ENCODE peak calls at places on chromosomes 2 and 18, in nine cellular contexts. One of them, this sample, is unnamed.
A peak's percentile ranks its signal among the peaks of the same experiment; 100 is the strongest.

GRCh38 chr2:29322011-29322410 is 206.8 kb downstream of the CLIP4 start:
- DNase-seq in HL-60: no peak
- DNase-seq in HepG2: no peak
- DNase-seq in A549: no peak
- DNase-seq in K562: no peak
- DNase-seq in GM12878: no peak
- DNase-seq in Panc1: no peak
- DNase-seq in SK-N-SH: no peak
- DNase-seq in GM23338: no peak
- DNase-seq in this sample: no peak

GRCh38 chr2:73297151-73297559 is 3.8 kb upstream of the EGR4 start:
- DNase-seq in HL-60: no peak
- DNase-seq in A549: no peak
- DNase-seq in SK-N-SH: peak; percentile 65
- DNase-seq in Panc1: no peak
- DNase-seq in GM12878: no peak
- DNase-seq in K562: no peak
- DNase-seq in GM23338: peak; percentile 32
- DNase-seq in HepG2: no peak
- DNase-seq in this sample: no peak

GRCh38 chr2:30276455-30276911 is 45.1 kb downstream of the LBH start:
- DNase-seq in GM23338: no peak
- DNase-seq in Panc1: no peak
- DNase-seq in K562: no peak
- DNase-seq in HepG2: no peak
- DNase-seq in GM12878: no peak
- DNase-seq in HL-60: no peak
- DNase-seq in A549: no peak
- DNase-seq in SK-N-SH: no peak
- DNase-seq in this sample: no peak

GRCh38 chr2:6930913-6931312 is 13.7 kb downstream of the RNF144A start:
- DNase-seq in Panc1: no peak
- DNase-seq in K562: no peak
- DNase-seq in A549: no peak
- DNase-seq in HL-60: no peak
- DNase-seq in SK-N-SH: no peak
- DNase-seq in GM23338: no peak
- DNase-seq in GM12878: no peak
- DNase-seq in HepG2: no peak
- DNase-seq in this sample: no peak

GRCh38 chr2:11683486-11683885 is 13.5 kb upstream of the NTSR2 start:
- DNase-seq in K562: no peak
- DNase-seq in A549: no peak
- DNase-seq in HepG2: no peak
- DNase-seq in GM12878: no peak
- DNase-seq in SK-N-SH: no peak
- DNase-seq in GM23338: peak; percentile 82
- DNase-seq in HL-60: no peak
- DNase-seq in Panc1: no peak
- DNase-seq in this sample: no peak

GRCh38 chr2:121191191-121192170 is 93.5 kb downstream of the TFCP2L1 start:
- DNase-seq in SK-N-SH: no peak
- DNase-seq in GM12878: no peak
- DNase-seq in K562: peak; percentile 15
- DNase-seq in HepG2: no peak
- DNase-seq in Panc1: no peak
- DNase-seq in HL-60: no peak
- DNase-seq in GM23338: no peak
- DNase-seq in A549: no peak
- DNase-seq in this sample: no peak

GRCh38 chr2:19073522-19073921 is 284.9 kb downstream of the OSR1 start:
- DNase-seq in K562: no peak
- DNase-seq in SK-N-SH: no peak
- DNase-seq in Panc1: no peak
- DNase-seq in GM23338: peak; percentile 41
- DNase-seq in A549: peak; percentile 59
- DNase-seq in HL-60: no peak
- DNase-seq in GM12878: no peak
- DNase-seq in HepG2: peak; percentile 51
- DNase-seq in this sample: peak; percentile 61

GRCh38 chr2:128685841-128686497 is 367.3 kb upstream of the HS6ST1 start:
- DNase-seq in HL-60: no peak
- DNase-seq in Panc1: no peak
- DNase-seq in K562: no peak
- DNase-seq in GM23338: no peak
- DNase-seq in A549: no peak
- DNase-seq in SK-N-SH: no peak
- DNase-seq in HepG2: no peak
- DNase-seq in GM12878: no peak
- DNase-seq in this sample: no peak

GRCh38 chr2:39492095-39492590 is 55.1 kb upstream of the MAP4K3 start:
- DNase-seq in K562: peak; percentile 58
- DNase-seq in GM12878: peak; percentile 91
- DNase-seq in Panc1: peak; percentile 96
- DNase-seq in GM23338: no peak
- DNase-seq in SK-N-SH: no peak
- DNase-seq in A549: peak; percentile 62
- DNase-seq in HepG2: peak; percentile 94
- DNase-seq in HL-60: peak; percentile 67
- DNase-seq in this sample: no peak

GRCh38 chr2:162316590-162316989 is 1.9 kb downstream of the IFIH1 start:
- DNase-seq in HepG2: no peak
- DNase-seq in GM23338: no peak
- DNase-seq in HL-60: no peak
- DNase-seq in K562: no peak
- DNase-seq in Panc1: no peak
- DNase-seq in GM12878: no peak
- DNase-seq in A549: no peak
- DNase-seq in SK-N-SH: no peak
- DNase-seq in this sample: no peak

GRCh38 chr18:32317651-32318050 is 127.8 kb downstream of the MEP1B start:
- DNase-seq in GM12878: no peak
- DNase-seq in HepG2: no peak
- DNase-seq in A549: no peak
- DNase-seq in HL-60: no peak
- DNase-seq in K562: no peak
- DNase-seq in GM23338: no peak
- DNase-seq in Panc1: no peak
- DNase-seq in SK-N-SH: no peak
- DNase-seq in this sample: no peak

GRCh38 chr2:41061371-41061770 is 609.5 kb upstream of the SLC8A1 start:
- DNase-seq in HL-60: no peak
- DNase-seq in GM12878: no peak
- DNase-seq in HepG2: no peak
- DNase-seq in GM23338: no peak
- DNase-seq in A549: no peak
- DNase-seq in Panc1: no peak
- DNase-seq in SK-N-SH: no peak
- DNase-seq in K562: no peak
- DNase-seq in this sample: no peak

GRCh38 chr2:12718662-12719399 is 2.1 kb downstream of the TRIB2 start:
- DNase-seq in A549: no peak
- DNase-seq in HL-60: no peak
- DNase-seq in GM23338: peak; percentile 75
- DNase-seq in Panc1: no peak
- DNase-seq in K562: peak; percentile 18
- DNase-seq in GM12878: no peak
- DNase-seq in SK-N-SH: peak; percentile 50
- DNase-seq in HepG2: no peak
- DNase-seq in this sample: no peak
- TF ChIP-seq REST in A549: no peak
- TF ChIP-seq REST in HL-60: no peak
- TF ChIP-seq REST in GM23338: no peak
- TF ChIP-seq REST in Panc1: no peak
- TF ChIP-seq REST in K562: no peak
- TF ChIP-seq REST in GM12878: no peak
- TF ChIP-seq REST in SK-N-SH: no peak
- TF ChIP-seq REST in HepG2: no peak
- TF ChIP-seq REST in this sample: no peak

DNA sequence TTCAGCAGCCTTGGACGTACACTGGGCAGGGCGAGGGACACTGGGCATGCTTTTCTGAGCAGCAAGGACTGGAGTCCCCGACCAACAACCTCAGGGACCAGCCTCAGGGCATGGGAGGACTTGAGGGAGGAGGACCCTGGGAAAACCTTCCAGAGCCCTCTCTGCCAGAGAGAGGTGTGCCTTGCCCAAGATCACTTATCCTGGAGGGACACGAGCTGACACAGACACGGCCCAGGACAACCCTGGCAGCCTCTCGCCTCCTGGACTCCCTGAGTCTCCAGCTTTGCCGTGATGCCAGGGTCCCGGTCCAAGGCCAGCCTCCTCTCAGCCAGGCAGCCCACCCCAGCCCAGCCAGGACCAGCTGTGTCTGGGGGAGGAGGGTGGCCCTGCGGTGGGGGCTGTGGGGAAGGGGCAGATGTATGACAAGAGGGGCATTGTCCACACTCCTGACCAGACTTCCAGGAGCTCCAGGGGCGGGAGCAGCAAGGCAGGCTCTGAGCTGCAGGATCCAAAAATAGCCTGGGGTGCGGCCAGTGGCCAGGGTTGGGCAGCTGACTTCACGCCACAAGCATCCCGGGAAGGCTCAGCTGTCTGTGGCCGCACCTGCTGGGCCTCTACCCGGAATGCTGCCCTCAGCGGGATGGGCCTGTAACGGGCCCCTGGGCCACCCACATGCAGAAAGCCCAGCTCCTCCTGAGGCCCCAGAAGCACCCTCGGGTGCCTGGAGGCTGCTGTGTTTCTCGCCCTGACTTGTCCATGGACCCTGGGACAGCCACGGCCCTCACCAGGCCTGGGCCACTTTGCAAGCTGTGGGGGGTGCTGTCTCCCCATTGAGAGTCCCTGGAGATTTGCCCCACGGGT is 65.5 kb upstream of the GPC1 start:
- DNase-seq in HL-60: no peak
- DNase-seq in HepG2: peak; percentile 35
- DNase-seq in Panc1: no peak
- DNase-seq in GM23338: no peak
- DNase-seq in SK-N-SH: no peak
- DNase-seq in GM12878: no peak
- DNase-seq in K562: no peak
- DNase-seq in A549: peak; percentile 95
- DNase-seq in this sample: peak; percentile 64
- TF ChIP-seq REST in HL-60: no peak
- TF ChIP-seq REST in HepG2: no peak
- TF ChIP-seq REST in Panc1: no peak
- TF ChIP-seq REST in GM23338: no peak
- TF ChIP-seq REST in SK-N-SH: no peak
- TF ChIP-seq REST in GM12878: no peak
- TF ChIP-seq REST in K562: no peak
- TF ChIP-seq REST in A549: no peak
- TF ChIP-seq REST in this sample: no peak

DNA sequence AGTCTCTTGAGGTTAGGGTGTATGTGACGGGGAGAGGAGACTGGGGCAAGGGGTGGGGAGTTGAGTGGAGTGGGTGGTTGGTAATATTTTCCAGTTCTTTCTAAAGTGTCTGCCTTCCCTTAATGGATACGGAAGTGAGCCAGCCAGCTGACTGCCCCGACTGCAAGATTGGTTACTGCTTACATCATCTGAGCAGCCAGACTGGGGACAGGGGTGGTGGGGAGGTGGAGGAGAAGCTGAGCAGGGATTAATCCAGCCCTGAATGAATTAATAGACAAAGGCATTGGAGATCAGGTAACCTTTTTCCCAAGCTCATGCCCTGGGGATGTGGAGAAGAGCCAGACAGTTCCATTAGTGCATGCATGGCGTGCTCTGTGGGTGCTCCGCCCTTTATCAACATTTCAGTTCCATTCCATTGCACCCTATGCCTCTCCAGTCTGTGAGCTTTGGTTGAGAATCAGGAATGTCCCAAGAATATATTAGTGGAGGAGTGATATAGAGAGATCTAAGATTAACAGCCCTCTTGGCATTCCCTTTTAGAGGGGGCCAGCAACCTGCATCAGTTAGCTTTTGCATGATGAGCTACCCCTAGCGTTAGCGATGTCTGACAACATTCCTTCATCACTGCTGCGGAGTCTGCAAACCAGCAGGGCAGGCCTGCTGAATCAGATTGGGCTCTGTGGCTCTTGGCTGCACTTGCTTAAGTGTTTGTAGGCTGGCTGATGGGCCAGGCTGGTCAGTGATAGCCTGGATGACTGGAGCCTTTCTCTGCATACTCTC is 67.5 kb downstream of the TNP1 start:
- DNase-seq in HepG2: no peak
- DNase-seq in GM12878: no peak
- DNase-seq in GM23338: peak; percentile 30
- DNase-seq in Panc1: no peak
- DNase-seq in K562: peak; percentile 42
- DNase-seq in A549: no peak
- DNase-seq in HL-60: no peak
- DNase-seq in SK-N-SH: peak; percentile 69
- DNase-seq in this sample: no peak
- TF ChIP-seq REST in HepG2: no peak
- TF ChIP-seq REST in GM12878: no peak
- TF ChIP-seq REST in GM23338: no peak
- TF ChIP-seq REST in Panc1: no peak
- TF ChIP-seq REST in K562: no peak
- TF ChIP-seq REST in A549: no peak
- TF ChIP-seq REST in HL-60: no peak
- TF ChIP-seq REST in SK-N-SH: no peak
- TF ChIP-seq REST in this sample: no peak

GRCh38 chr2:95076705-95077520 is 44.7 kb downstream of the MRPS5 start:
- DNase-seq in A549: peak; percentile 79
- DNase-seq in HepG2: peak; percentile 70
- DNase-seq in HL-60: peak; percentile 18
- DNase-seq in Panc1: peak; percentile 25
- DNase-seq in GM12878: no peak
- DNase-seq in K562: peak; percentile 73
- DNase-seq in SK-N-SH: peak; percentile 84
- DNase-seq in GM23338: peak; percentile 93
- DNase-seq in this sample: peak; percentile 63
- TF ChIP-seq REST in A549: no peak
- TF ChIP-seq REST in HepG2: no peak
- TF ChIP-seq REST in HL-60: no peak
- TF ChIP-seq REST in Panc1: no peak
- TF ChIP-seq REST in GM12878: no peak
- TF ChIP-seq REST in K562: no peak
- TF ChIP-seq REST in SK-N-SH: no peak
- TF ChIP-seq REST in GM23338: no peak
- TF ChIP-seq REST in this sample: no peak